ENCODE peak calls at places on chromosomes 1 and 21, in eight cellular contexts. Q, R, I, L, Y, H, F and T are unnamed samples.
A peak's percentile ranks its signal among the peaks of the same experiment; 100 is the strongest.

GRCh38 chr21:45403133-45403824 is 1.7 kb upstream of the COL18A1 start:
- DNase-seq in H (peak; percentile 10), L (no peak), R (peak; percentile 84), I (no peak), Q (no peak), F (no peak), Y (peak; percentile 24), T (peak; percentile 7)

GRCh38 chr1:11701551-11701961 is 10.0 kb downstream of the DRAXIN start:
- DNase-seq in Y (no peak), F (no peak), R (no peak), Q (no peak), I (no peak), L (no peak), H (no peak), T (no peak)

GRCh38 chr1:201945863-201946223 is 505 bp downstream of the LMOD1 start:
- DNase-seq in H (no peak), L (no peak), F (no peak), Y (no peak), Q (no peak), I (no peak), R (no peak), T (no peak)

GRCh38 chr1:248631354-248632041 is 3.4 kb downstream of the OR2T11 start:
- DNase-seq in R (no peak), I (no peak), F (no peak), Y (no peak), L (no peak), Q (no peak), H (no peak), T (no peak)

GRCh38 chr1:116375884-116376733 is 3.1 kb downstream of the ATP1A1 start:
- DNase-seq in R (peak; percentile 67), I (peak; percentile 88), L (peak; percentile 95), H (peak; percentile 78), Y (peak; percentile 83), F (peak; percentile 66), Q (peak; percentile 80), T (peak; percentile 83)

GRCh38 chr1:18640228-18641004 is 9.8 kb downstream of the PAX7 start:
- DNase-seq in F (no peak), I (no peak), Q (no peak), Y (no peak), L (no peak), H (no peak), R (no peak), T (no peak)

GRCh38 chr21:32611471-32611997 is 643 bp downstream of the CFAP298 start:
- DNase-seq in I (no peak), F (no peak), H (no peak), R (peak; percentile 23), Y (peak; percentile 59), L (peak; percentile 50), Q (peak; percentile 32), T (no peak)

GRCh38 chr1:160877221-160877620 is 7.8 kb downstream of the ITLN1 start:
- DNase-seq in I (no peak), H (no peak), F (no peak), Y (no peak), R (no peak), Q (no peak), L (no peak), T (no peak)

GRCh38 chr1:232110281-232111090 is 483.9 kb downstream of the DISC1 start:
- DNase-seq in F (no peak), H (no peak), Y (no peak), Q (peak; percentile 43), I (peak; percentile 18), L (no peak), R (no peak), T (no peak)

GRCh38 chr1:206708058-206708457 is 23.4 kb downstream of the MAPKAPK2 start:
- DNase-seq in Y (no peak), R (no peak), Q (no peak), L (no peak), I (no peak), H (no peak), F (no peak), T (no peak)

GRCh38 chr1:206710457-206710823 is 25.7 kb downstream of the MAPKAPK2 start:
- DNase-seq in Y (no peak), I (no peak), H (no peak), Q (no peak), L (no peak), F (no peak), R (no peak), T (no peak)

GRCh38 chr1:206708882-206709281 is 24.2 kb downstream of the MAPKAPK2 start:
- DNase-seq in Q (peak; percentile 50), I (no peak), H (no peak), F (no peak), R (no peak), L (no peak), Y (no peak), T (no peak)

GRCh38 chr1:206709322-206709721 is 24.6 kb downstream of the MAPKAPK2 start:
- DNase-seq in L (no peak), Y (no peak), Q (no peak), F (no peak), H (no peak), I (no peak), R (no peak), T (no peak)

GRCh38 chr1:206709772-206710456 is 25.2 kb downstream of the MAPKAPK2 start:
- DNase-seq in R (peak; percentile 44), Y (no peak), I (no peak), L (no peak), F (no peak), H (no peak), Q (no peak), T (no peak)
- H3K4me1 ChIP-seq in R (peaks cover 64% of the 10 kb centered on the region), Y (no peaks in the 10 kb centered on the region), I (peaks cover 63% of the 10 kb centered on the region), L (peaks cover 93% of the 10 kb centered on the region), F (no peaks in the 10 kb centered on the region), H (peaks cover 98% of the 10 kb centered on the region), Q (peaks cover 58% of the 10 kb centered on the region), T (peaks cover 90% of the 10 kb centered on the region)

GRCh38 chr1:84944767-84945486 is 51.9 kb upstream of the LPAR3 start:
- DNase-seq in Y (peak; percentile 71), H (peak; percentile 22), R (peak; percentile 61), F (peak; percentile 64), I (peak; percentile 95), L (no peak), Q (peak; percentile 96), T (no peak)
- H3K4me3 ChIP-seq in Y (peak overlapping the region; percentile 73), H (peak overlapping the region; percentile 57), R (peak overlapping the region; percentile 47), F (peak overlapping the region; percentile 36), I (peak overlapping the region; percentile 43), L (peak overlapping the region; percentile 52), Q (no peak overlapping the region), T (peak overlapping the region; percentile 64)

GRCh38 chr1:246577720-246578106 is 11.5 kb downstream of the CNST start:
- DNase-seq in Q (no peak), L (no peak), I (no peak), H (no peak), F (no peak), R (no peak), Y (no peak), T (no peak)

GRCh38 chr1:246580497-246581047 is 14.3 kb downstream of the CNST start:
- DNase-seq in Q (no peak), R (no peak), H (no peak), I (no peak), Y (no peak), L (no peak), F (no peak), T (no peak)

GRCh38 chr1:246577082-246577719 is 10.9 kb downstream of the CNST start:
- DNase-seq in L (no peak), Q (no peak), I (no peak), H (no peak), F (no peak), R (no peak), Y (no peak), T (no peak)

GRCh38 chr1:246582301-246583055 is 16.2 kb downstream of the CNST start:
- DNase-seq in Y (no peak), I (no peak), F (no peak), R (no peak), L (no peak), Q (no peak), H (no peak), T (no peak)

GRCh38 chr1:246579818-246580217 is 13.6 kb downstream of the CNST start:
- DNase-seq in H (no peak), I (no peak), Q (peak; percentile 63), Y (no peak), L (no peak), F (no peak), R (no peak), T (no peak)
- H3K27ac ChIP-seq in H (peak overlapping the region; percentile 56), I (no peak overlapping the region), Q (peak overlapping the region; percentile 69), Y (no peak overlapping the region), L (peak overlapping the region; percentile 84), F (no peak overlapping the region), R (no peak overlapping the region), T (no peak overlapping the region)

GRCh38 chr21:41501919-41502318 is 6.0 kb downstream of the TMPRSS2 start:
- DNase-seq in L (no peak), F (no peak), R (peak; percentile 25), Q (no peak), Y (no peak), I (no peak), H (no peak), T (no peak)

GRCh38 chr21:41497836-41498235 is 10.1 kb downstream of the TMPRSS2 start:
- DNase-seq in Y (no peak), I (no peak), L (no peak), Q (no peak), F (no peak), R (no peak), H (no peak), T (no peak)

GRCh38 chr21:41500931-41501381 is 7.0 kb downstream of the TMPRSS2 start:
- DNase-seq in Q (no peak), R (no peak), I (no peak), H (no peak), L (no peak), F (no peak), Y (no peak), T (no peak)

GRCh38 chr21:41499920-41500319 is 8.0 kb downstream of the TMPRSS2 start:
- DNase-seq in R (no peak), Y (no peak), H (no peak), I (no peak), L (no peak), Q (no peak), F (no peak), T (no peak)

DNA sequence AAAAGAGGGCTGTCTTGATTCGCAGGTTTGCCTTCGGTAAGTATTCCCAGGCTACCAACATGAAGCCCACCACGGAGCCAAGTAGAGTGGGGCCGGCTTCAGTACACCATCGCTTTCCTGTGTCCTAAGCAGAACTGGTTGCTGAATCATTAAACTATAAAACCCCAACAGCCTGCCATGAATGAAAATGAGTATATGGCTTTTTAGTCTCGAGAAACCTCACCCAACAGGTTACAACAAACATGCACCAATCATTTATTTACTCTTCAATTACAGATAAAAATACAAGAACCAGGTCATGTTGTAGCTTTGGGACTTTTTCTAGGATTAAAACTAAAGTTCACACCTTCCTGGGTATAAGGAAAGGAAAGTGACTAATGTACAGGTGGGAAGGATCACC is 7.6 kb downstream of the TMPRSS2 start:
- DNase-seq in Q (no peak), F (no peak), I (no peak), Y (no peak), L (no peak), R (no peak), H (no peak), T (no peak)
- H3K4me1 ChIP-seq in Q (no peaks in the 10 kb centered on the region), F (no peaks in the 10 kb centered on the region), I (no peaks in the 10 kb centered on the region), Y (no peaks in the 10 kb centered on the region), L (no peaks in the 10 kb centered on the region), R (no peaks in the 10 kb centered on the region), H (no peaks in the 10 kb centered on the region), T (no peaks in the 10 kb centered on the region)